ENCODE peak calls at places on chromosomes 3 and 15, in nine cellular contexts. F is transverse colon, P is prostate gland, H is breast epithelium, W is K562, T is esophagus muscularis mucosa, M is HCT116, K is sigmoid colon, I is spleen. R is an unnamed sample.

GRCh38 chr3:111588527-111588926 is 6.6 kb downstream of the ZBED2 start:
- DNase-seq in F (no peak), P (no peak), H (no peak), W (no peak), T (no peak), M (no peak), K (no peak), I (no peak), R (no peak)

GRCh38 chr3:29925150-29925549 is 644.3 kb downstream of the RBMS3 start:
- DNase-seq in F (no peak), P (no peak), H (no peak), W (no peak), T (no peak), M (no peak), K (no peak), I (no peak), R (no peak)

GRCh38 chr15:34609102-34609501 is 25.7 kb upstream of the GOLGA8B start:
- DNase-seq in F (no peak), P (no peak), H (no peak), W (no peak), T (no peak), M (no peak), K (no peak), I (no peak), R (no peak)

GRCh38 chr3:141926929-141927328 is 50.5 kb downstream of the ATP1B3 start:
- DNase-seq in F (no peak), P (no peak), H (no peak), W (no peak), T (no peak), M (no peak), K (no peak), I (no peak), R (no peak)

GRCh38 chr3:17384567-17385296 is 357.7 kb downstream of the TBC1D5 start:
- DNase-seq in F (no peak), P (no peak), H (no peak), W (no peak), T (no peak), M (no peak), K (no peak), I (no peak), R (no peak)

GRCh38 chr15:52289629-52290081 is 5.9 kb downstream of the MYO5C start:
- DNase-seq in F (peak), P (peak), H (no peak), W (no peak), T (no peak), M (no peak), K (no peak), I (no peak), R (no peak)

GRCh38 chr15:32682569-32682968 is 35.2 kb upstream of the GREM1 start:
- DNase-seq in F (no peak), P (no peak), H (no peak), W (no peak), T (no peak), M (no peak), K (no peak), I (no peak), R (no peak)

GRCh38 chr3:129378949-129379348 is 49.5 kb downstream of the EFCAB12 start:
- DNase-seq in F (no peak), P (no peak), H (no peak), W (no peak), T (no peak), M (no peak), K (no peak), I (no peak), R (peak)

GRCh38 chr3:52456169-52456799 is 880 bp downstream of the NISCH start:
- DNase-seq in F (no peak), P (peak), H (no peak), W (peak), T (no peak), M (no peak), K (peak), I (peak), R (peak)

GRCh38 chr3:157447026-157447694 is 10.5 kb downstream of the PTX3 start:
- DNase-seq in F (no peak), P (no peak), H (no peak), W (no peak), T (no peak), M (peak), K (no peak), I (no peak), R (peak)

GRCh38 chr3:190059242-190059590 is 61.5 kb downstream of the P3H2 start:
- DNase-seq in F (no peak), P (no peak), H (no peak), W (no peak), T (no peak), M (no peak), K (no peak), I (no peak), R (no peak)
- TF ChIP-seq POLR2AphosphoS5 in F (no peak), P (no peak), H (no peak), W (no peak), T (no peak), M (no peak), K (no peak), I (no peak), R (no peak)

GRCh38 chr3:9786825-9787654 is 5.2 kb downstream of the TADA3 start:
- DNase-seq in F (no peak), P (no peak), H (no peak), W (no peak), T (no peak), M (no peak), K (no peak), I (no peak), R (no peak)
- TF ChIP-seq CTCF in F (no peak), P (no peak), H (no peak), W (peak), T (peak), M (peak), K (no peak), I (no peak), R (peak)

GRCh38 chr3:127590593-127591477 is at the start of gene TPRA1:
- DNase-seq in F (peak), P (peak), H (peak), W (peak), T (peak), M (peak), K (peak), I (peak), R (peak)
- TF ChIP-seq POLR2A in F (peak), P (peak), H (no peak), W (no peak), T (no peak), M (peak), K (no peak), I (no peak), R (peak)

DNA sequence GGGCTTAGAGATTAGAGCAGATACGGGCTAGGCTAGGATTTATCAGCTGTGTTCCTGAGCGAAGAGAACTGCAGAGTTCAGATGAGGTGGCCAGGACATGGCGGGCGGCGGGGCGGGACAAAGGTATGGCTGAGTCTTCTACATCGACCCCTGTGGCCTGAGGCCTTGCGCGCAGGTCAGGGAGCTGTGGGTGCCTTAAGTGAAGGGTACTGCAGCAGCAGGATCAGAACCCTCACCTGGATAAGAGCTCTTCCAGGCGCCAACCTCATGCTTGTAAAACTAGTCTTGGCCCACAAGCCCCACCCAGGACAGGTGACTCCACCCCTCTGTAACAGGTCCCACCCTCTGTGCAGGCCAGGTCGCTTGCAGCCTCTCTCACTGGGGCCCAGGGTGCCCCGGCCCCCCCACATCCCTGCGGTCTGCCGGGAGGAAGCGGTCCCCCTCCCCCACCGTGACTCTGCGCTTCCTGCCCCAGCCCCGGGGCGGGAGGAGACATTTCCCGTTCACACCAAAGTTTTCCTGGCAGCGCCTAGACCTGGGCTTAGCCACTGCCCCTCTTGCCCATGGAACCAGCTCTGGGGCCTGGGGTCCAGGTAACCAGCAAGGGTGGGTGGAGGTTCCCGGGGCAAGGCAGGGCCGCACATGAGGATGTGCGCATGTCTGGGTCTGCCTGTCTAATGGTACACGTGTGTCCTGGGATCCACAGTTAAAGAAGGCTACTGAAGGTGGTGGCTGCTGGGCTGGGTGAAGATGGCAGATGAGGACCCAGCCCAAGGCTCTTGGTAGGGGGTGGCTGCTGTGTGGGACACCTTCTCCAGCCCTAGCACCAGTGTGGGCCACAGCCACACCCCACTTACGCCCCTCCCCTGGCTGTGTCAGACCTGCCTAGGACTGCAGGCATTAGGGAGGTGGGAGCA is 8.3 kb downstream of the NBEAL2 start:
- DNase-seq in F (peak), P (no peak), H (no peak), W (peak), T (no peak), M (no peak), K (no peak), I (peak), R (peak)
- TF ChIP-seq POLR2AphosphoS5 in F (no peak), P (peak), H (no peak), W (peak), T (peak), M (no peak), K (no peak), I (peak), R (peak)

DNA sequence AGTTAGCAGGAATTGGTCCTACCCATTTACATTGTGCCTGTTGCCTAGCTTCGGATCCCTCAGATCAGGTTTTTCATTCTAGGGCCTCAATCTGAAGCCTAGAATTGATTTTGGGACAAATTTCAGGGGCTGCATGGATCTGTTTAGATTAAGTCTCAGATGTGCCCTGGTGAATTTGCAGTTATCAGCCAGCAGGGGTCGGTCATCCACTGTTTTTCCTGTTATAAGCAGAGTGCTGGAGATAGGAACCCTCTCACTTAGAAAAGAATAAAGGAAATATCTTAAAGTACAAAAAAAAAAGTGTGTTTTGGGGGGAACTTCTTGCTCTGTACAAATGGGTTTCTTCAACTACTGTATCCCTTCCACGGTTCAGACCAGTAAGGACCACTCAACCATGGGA is 212.5 kb downstream of the BCHE start:
- DNase-seq in F (no peak), P (no peak), H (no peak), W (no peak), T (no peak), M (no peak), K (no peak), I (no peak), R (peak)
- TF ChIP-seq CTCF in F (no peak), P (no peak), H (no peak), W (peak), T (no peak), M (peak), K (no peak), I (no peak), R (peak)

GRCh38 chr3:44729384-44729910 is at the start of gene ZNF501:
- DNase-seq in F (peak), P (peak), H (peak), W (peak), T (peak), M (no peak), K (peak), I (peak), R (peak)
- TF ChIP-seq POLR2A in F (peak), P (peak), H (no peak), W (peak), T (no peak), M (no peak), K (peak), I (no peak), R (peak)

GRCh38 chr3:188299068-188299467 is 145.1 kb downstream of the LPP start:
- DNase-seq in F (no peak), P (no peak), H (no peak), W (no peak), T (no peak), M (no peak), K (no peak), I (no peak), R (no peak)
- TF ChIP-seq POLR2AphosphoS5 in F (no peak), P (no peak), H (no peak), W (no peak), T (no peak), M (peak), K (no peak), I (no peak), R (no peak)